ENCODE peak calls at places on chromosomes 6 and 20, in six cellular contexts. K is IMR-90, C is mesenchymal stem cell, S is neuronal stem cell, X is H9, N is H1. M is an unnamed sample.

GRCh38 chr20:17525650-17526049 is 5.5 kb downstream of the BFSP1 start:
- DNase-seq in K (no peak), C (no peak), S (no peak), X (peak; percentile 74), N (no peak), M (peak; percentile 80)

GRCh38 chr6:11486051-11486450 is 51.5 kb upstream of the TMEM170B start:
- DNase-seq in K (no peak), C (no peak), S (no peak), X (no peak), N (no peak), M (no peak)

GRCh38 chr6:31058128-31058894 is 48.0 kb downstream of the MUC22 start:
- DNase-seq in K (peak; percentile 98), C (peak; percentile 92), S (peak; percentile 59), X (no peak), N (no peak), M (peak; percentile 69)

GRCh38 chr6:165321150-165321549 is 11.7 kb upstream of the C6orf118 start:
- DNase-seq in K (no peak), C (no peak), S (no peak), X (no peak), N (no peak), M (no peak)

GRCh38 chr6:12987783-12988182 is 271.2 kb downstream of the PHACTR1 start:
- DNase-seq in K (no peak), C (no peak), S (no peak), X (no peak), N (no peak), M (no peak)

GRCh38 chr6:9520417-9521151 is 894.3 kb downstream of the TFAP2A start:
- DNase-seq in K (peak; percentile 89), C (peak; percentile 82), S (no peak), X (no peak), N (no peak), M (peak; percentile 67)

GRCh38 chr6:143999406-143999805 is 8.7 kb downstream of the PLAGL1 start:
- DNase-seq in K (peak; percentile 89), C (no peak), S (no peak), X (no peak), N (no peak), M (peak; percentile 52)

GRCh38 chr20:4720121-4720976 is 1.4 kb upstream of the PRND start:
- DNase-seq in K (peak; percentile 67), C (peak; percentile 69), S (peak; percentile 78), X (peak; percentile 70), N (peak; percentile 38), M (peak; percentile 80)

GRCh38 chr6:101445527-101445926 is 52.0 kb downstream of the GRIK2 start:
- DNase-seq in K (peak; percentile 89), C (no peak), S (no peak), X (no peak), N (no peak), M (no peak)

GRCh38 chr6:15327271-15327670 is 81.4 kb downstream of the JARID2 start:
- DNase-seq in K (no peak), C (no peak), S (no peak), X (no peak), N (no peak), M (peak; percentile 64)

GRCh38 chr6:70371454-70372105 is 41.7 kb upstream of the FAM135A start:
- DNase-seq in K (peak; percentile 87), C (peak; percentile 89), S (no peak), X (no peak), N (no peak), M (no peak)

GRCh38 chr6:166419717-166420116 is 37.0 kb upstream of the MPC1 start:
- DNase-seq in K (no peak), C (no peak), S (no peak), X (no peak), N (no peak), M (no peak)

GRCh38 chr6:154392561-154392960 is 36.0 kb upstream of the IPCEF1 start:
- DNase-seq in K (no peak), C (no peak), S (no peak), X (no peak), N (no peak), M (no peak)

GRCh38 chr6:47414517-47415167 is 62.9 kb upstream of the CD2AP start:
- DNase-seq in K (peak; percentile 48), C (peak; percentile 92), S (no peak), X (no peak), N (no peak), M (peak; percentile 30)

GRCh38 chr20:62039738-62040137 is 25.9 kb downstream of the TAF4 start:
- DNase-seq in K (no peak), C (no peak), S (no peak), X (no peak), N (no peak), M (no peak)

GRCh38 chr6:139839506-139840156 is 465.2 kb upstream of the CITED2 start:
- DNase-seq in K (no peak), C (no peak), S (no peak), X (no peak), N (no peak), M (peak; percentile 98)

GRCh38 chr20:59134182-59134581 is 29.4 kb upstream of the ZNF831 start:
- DNase-seq in K (no peak), C (no peak), S (no peak), X (no peak), N (no peak), M (no peak)

GRCh38 chr6:160362556-160362955 is 14.4 kb downstream of the SLC22A3 start:
- DNase-seq in K (no peak), C (no peak), S (no peak), X (no peak), N (no peak), M (no peak)

GRCh38 chr6:108896111-108896661 is 48.0 kb downstream of the ARMC2 start:
- DNase-seq in K (peak; percentile 92), C (peak; percentile 91), S (no peak), X (no peak), N (no peak), M (no peak)

DNA sequence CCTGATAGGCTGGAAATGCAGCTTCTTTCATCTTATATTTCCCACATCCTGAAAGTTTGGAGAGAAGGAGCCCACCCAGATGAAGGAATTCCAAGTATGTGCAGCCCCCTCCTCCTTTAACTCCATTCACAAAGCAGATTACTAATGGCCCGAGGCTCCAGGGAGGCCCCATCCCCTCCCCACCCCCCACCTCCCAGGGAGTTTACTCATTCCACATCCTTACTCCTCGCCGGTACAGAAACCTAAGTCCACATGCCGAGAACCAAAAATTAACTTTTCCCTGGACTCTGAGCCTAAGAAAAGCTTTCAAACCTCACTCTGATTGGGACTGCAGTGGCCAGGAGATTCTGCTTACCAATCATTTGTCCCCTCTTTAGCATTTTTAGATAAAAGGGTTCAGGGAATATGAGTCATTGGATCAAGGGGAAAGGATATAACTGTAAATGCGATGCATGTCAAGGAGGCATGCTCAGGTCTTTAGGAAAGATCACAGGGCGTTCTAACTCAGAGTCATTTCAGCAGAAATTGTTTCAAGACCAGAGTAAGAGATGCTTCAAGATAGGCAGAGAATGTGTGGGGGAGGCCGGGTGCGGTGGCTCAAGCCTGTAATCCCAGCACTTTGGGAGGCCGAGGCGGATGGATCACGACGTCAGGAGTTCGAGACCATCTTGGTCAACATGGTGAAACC is 31.9 kb upstream of the PIM1 start:
- DNase-seq in K (peak; percentile 83), C (peak; percentile 91), S (no peak), X (peak; percentile 94), N (peak; percentile 93), M (peak; percentile 74)
- H2BK120ac ChIP-seq in K (peak overlapping the region; percentile 97), C (peak overlapping the region; percentile 89), S (no peak overlapping the region), X (peak overlapping the region; percentile 100), N (peak overlapping the region; percentile 47), M (peak overlapping the region; percentile 80)

GRCh38 chr6:29626948-29627761 is 5.8 kb downstream of the GABBR1 start:
- DNase-seq in K (no peak), C (no peak), S (no peak), X (no peak), N (no peak), M (no peak)

GRCh38 chr6:29628419-29629281 is 4.3 kb downstream of the GABBR1 start:
- DNase-seq in K (peak; percentile 73), C (peak; percentile 86), S (peak; percentile 78), X (peak; percentile 95), N (peak; percentile 84), M (peak; percentile 39)

GRCh38 chr6:29627762-29628418 is 5.1 kb downstream of the GABBR1 start:
- DNase-seq in K (peak; percentile 86), C (peak; percentile 91), S (peak; percentile 86), X (peak; percentile 94), N (peak; percentile 81), M (no peak)

GRCh38 chr6:29631209-29631810 is 1.7 kb downstream of the GABBR1 start:
- DNase-seq in K (peak; percentile 34), C (peak; percentile 58), S (no peak), X (peak; percentile 57), N (no peak), M (no peak)

DNA sequence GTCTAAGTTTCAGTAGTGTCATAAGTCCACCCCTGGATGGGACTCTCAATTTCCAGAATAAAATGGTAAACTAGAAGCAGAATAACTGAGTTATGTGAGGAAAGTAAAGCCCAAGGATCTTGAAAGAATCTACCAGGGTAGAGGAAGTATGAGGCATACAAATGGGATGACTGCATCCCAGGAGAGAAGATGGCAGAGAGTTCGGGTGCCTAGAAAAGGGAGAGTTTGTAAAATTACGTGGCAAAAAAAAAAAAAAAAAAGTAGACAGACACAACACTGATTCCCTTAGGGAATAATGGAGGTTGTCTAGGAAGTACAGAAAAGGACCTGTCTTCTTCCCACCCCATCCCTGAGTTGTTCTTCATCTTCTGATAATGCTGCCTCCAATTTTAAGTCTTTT is 3.4 kb downstream of the GABBR1 start:
- DNase-seq in K (no peak), C (no peak), S (no peak), X (no peak), N (no peak), M (no peak)
- H3K79me1 ChIP-seq in K (peaks cover 58% of the 10 kb centered on the region), C (peaks cover 37% of the 10 kb centered on the region), S (peaks cover 8% of the 10 kb centered on the region), X (no peaks in the 10 kb centered on the region), N (peaks cover 10% of the 10 kb centered on the region), M (peaks cover 6% of the 10 kb centered on the region)

GRCh38 chr20:34875657-34876160 is 703 bp upstream of the ACSS2 start:
- DNase-seq in K (no peak), C (no peak), S (no peak), X (no peak), N (no peak), M (no peak)
- H2AFZ ChIP-seq in K (peak overlapping the region; percentile 93), C (peak overlapping the region; percentile 66), S (peak overlapping the region; percentile 96), X (no peak overlapping the region), N (peak overlapping the region; percentile 54), M (peak overlapping the region; percentile 3)

DNA sequence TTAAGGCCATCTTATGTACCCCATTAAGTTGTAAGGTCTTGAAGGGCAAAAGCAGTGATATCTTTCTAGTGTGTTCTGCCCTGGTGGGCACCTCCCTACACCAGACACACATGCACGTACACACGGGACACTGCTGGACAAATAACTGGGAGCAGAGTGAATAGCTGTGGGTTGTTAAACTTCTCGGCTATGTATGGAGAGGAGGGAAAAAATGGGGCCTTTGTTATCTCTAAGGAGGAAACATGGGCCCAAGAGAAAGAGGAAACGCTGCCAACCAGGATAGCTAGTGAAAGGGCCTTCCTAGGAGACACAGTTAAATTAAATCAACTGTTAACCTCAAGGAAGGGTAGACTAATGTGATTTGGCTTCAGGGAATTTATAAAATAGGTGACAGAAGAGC is 169.7 kb downstream of the MYLK4 start:
- DNase-seq in K (no peak), C (no peak), S (no peak), X (no peak), N (no peak), M (no peak)
- H2BK120ac ChIP-seq in K (no peak overlapping the region), C (no peak overlapping the region), S (no peak overlapping the region), X (no peak overlapping the region), N (no peak overlapping the region), M (no peak overlapping the region)

DNA sequence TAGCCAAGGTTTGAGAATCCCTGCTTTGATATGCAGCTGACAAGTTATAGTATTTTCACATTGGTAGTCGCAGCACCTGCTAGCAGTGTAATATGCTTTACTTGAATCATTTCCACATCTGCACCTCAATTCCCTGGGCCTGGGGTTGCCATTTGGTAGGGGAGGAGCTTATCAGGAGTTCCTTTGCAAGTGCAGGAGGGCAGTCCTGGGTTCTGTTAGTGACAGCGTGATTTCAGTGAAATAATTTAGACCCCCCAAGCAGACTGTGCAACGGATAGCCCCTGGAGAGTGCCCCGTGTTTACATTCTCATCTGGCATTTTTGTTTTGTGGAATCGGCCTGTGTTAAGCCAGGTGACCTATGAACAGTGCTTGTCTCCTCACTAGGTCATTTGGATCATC is 6.0 kb downstream of the RAB5IF start:
- DNase-seq in K (no peak), C (no peak), S (no peak), X (no peak), N (no peak), M (no peak)
- H3K79me1 ChIP-seq in K (peaks cover 23% of the 10 kb centered on the region), C (peaks cover 19% of the 10 kb centered on the region), S (peaks cover 3% of the 10 kb centered on the region), X (peaks cover 4% of the 10 kb centered on the region), N (peaks cover 8% of the 10 kb centered on the region), M (peaks cover under 1% of the 10 kb centered on the region)